ENCODE peak calls at places on chromosomes 1 and 21, in nine cellular contexts. Y is astrocyte of the cerebellum, Z is HCT116, D is lower leg skin, P is GM23338, O is lower lobe of right lung, S is endodermal cell, J is A549, X is GM12865. G is an unnamed sample.

GRCh38 chr21:33135925-33136324 is 66.0 kb downstream of the OLIG1 start:
- DNase-seq in Y (no peak), Z (no peak), D (no peak), P (no peak), O (no peak), S (no peak), J (no peak), X (no peak), G (peak; percentile 27)

GRCh38 chr1:43238104-43238503 is 31.7 kb upstream of the TMEM125 start:
- DNase-seq in Y (peak; percentile 15), Z (peak; percentile 54), D (peak; percentile 46), P (peak; percentile 89), O (peak; percentile 66), S (peak; percentile 92), J (peak; percentile 40), X (peak; percentile 72), G (peak; percentile 42)

GRCh38 chr1:94552071-94552586 is 10.6 kb upstream of the F3 start:
- DNase-seq in Y (no peak), Z (no peak), D (no peak), P (peak; percentile 16), O (peak; percentile 75), S (peak; percentile 69), J (no peak), X (no peak), G (no peak)

GRCh38 chr1:93177991-93178390 is 2.2 kb downstream of the TMED5 start:
- DNase-seq in Y (no peak), Z (no peak), D (no peak), P (no peak), O (no peak), S (no peak), J (no peak), X (no peak), G (no peak)

GRCh38 chr1:21174638-21175323 is 1.9 kb downstream of the EIF4G3 start:
- DNase-seq in Y (peak; percentile 67), Z (no peak), D (no peak), P (no peak), O (no peak), S (no peak), J (no peak), X (no peak), G (no peak)

GRCh38 chr1:36222481-36223372 is 1.5 kb upstream of the THRAP3 start:
- DNase-seq in Y (no peak), Z (no peak), D (no peak), P (peak; percentile 32), O (no peak), S (no peak), J (no peak), X (no peak), G (no peak)

GRCh38 chr1:226287587-226287986 is 21.4 kb downstream of the LIN9 start:
- DNase-seq in Y (no peak), Z (no peak), D (no peak), P (no peak), O (no peak), S (no peak), J (no peak), X (no peak), G (no peak)

GRCh38 chr21:41852151-41852928 is 26.8 kb downstream of the PRDM15 start:
- DNase-seq in Y (no peak), Z (no peak), D (no peak), P (no peak), O (no peak), S (no peak), J (no peak), X (no peak), G (no peak)

GRCh38 chr1:230215529-230215928 is 148.5 kb downstream of the GALNT2 start:
- DNase-seq in Y (no peak), Z (no peak), D (no peak), P (no peak), O (no peak), S (no peak), J (no peak), X (no peak), G (peak; percentile 70)

GRCh38 chr21:15616864-15617574 is 112.8 kb upstream of the USP25 start:
- DNase-seq in Y (no peak), Z (no peak), D (no peak), P (no peak), O (no peak), S (no peak), J (no peak), X (no peak), G (no peak)

GRCh38 chr21:45640888-45641479 is 2.5 kb upstream of the PCBP3 start:
- DNase-seq in Y (no peak), Z (no peak), D (no peak), P (peak; percentile 77), O (no peak), S (peak; percentile 90), J (no peak), X (peak; percentile 87), G (peak; percentile 21)
- TF ChIP-seq CTCF in Y (peak; percentile 6), Z (no peak), D (no peak), P (peak; percentile 28), O (no peak), S (peak; percentile 58), J (no peak), X (peak; percentile 12), G (no peak)

GRCh38 chr1:240649733-240650700 is 38.1 kb upstream of the GREM2 start:
- DNase-seq in Y (no peak), Z (no peak), D (no peak), P (no peak), O (no peak), S (no peak), J (no peak), X (no peak), G (no peak)
- H3K4me3 ChIP-seq in Y (no peak overlapping the region), Z (no peak overlapping the region), D (no peak overlapping the region), P (no peak overlapping the region), O (no peak overlapping the region), S (no peak overlapping the region), J (no peak overlapping the region), X (no peak overlapping the region), G (no peak overlapping the region)

DNA sequence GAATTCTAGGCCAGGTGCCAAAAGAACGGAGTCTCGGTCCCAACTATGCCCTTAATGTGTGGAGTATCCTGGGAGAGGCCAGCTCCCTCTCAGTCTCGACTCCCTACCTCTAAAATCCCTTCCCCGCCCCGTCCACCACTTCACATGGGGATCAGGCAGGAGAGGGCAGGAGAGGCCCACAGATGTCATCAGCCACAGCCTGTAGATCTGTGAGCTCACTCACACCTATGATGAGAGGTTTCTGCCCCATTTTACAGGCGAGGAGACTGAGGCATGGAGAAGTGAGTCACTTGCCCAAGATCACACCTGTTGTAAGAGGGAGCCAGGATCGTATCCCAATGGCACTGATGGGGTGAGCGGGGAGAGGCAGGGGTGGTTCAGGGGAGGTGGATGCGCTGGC is 20.4 kb upstream of the EPHA8 start:
- DNase-seq in Y (no peak), Z (no peak), D (no peak), P (no peak), O (no peak), S (no peak), J (no peak), X (no peak), G (no peak)
- TF ChIP-seq CTCF in Y (no peak), Z (no peak), D (no peak), P (peak; percentile 9), O (no peak), S (no peak), J (no peak), X (no peak), G (no peak)

GRCh38 chr21:37225440-37225839 is 41.7 kb downstream of the VPS26C start:
- DNase-seq in Y (no peak), Z (no peak), D (no peak), P (no peak), O (no peak), S (no peak), J (no peak), X (no peak), G (no peak)
- H3K4me3 ChIP-seq in Y (no peak overlapping the region), Z (no peak overlapping the region), D (no peak overlapping the region), P (no peak overlapping the region), O (no peak overlapping the region), S (no peak overlapping the region), J (no peak overlapping the region), X (no peak overlapping the region), G (no peak overlapping the region)

DNA sequence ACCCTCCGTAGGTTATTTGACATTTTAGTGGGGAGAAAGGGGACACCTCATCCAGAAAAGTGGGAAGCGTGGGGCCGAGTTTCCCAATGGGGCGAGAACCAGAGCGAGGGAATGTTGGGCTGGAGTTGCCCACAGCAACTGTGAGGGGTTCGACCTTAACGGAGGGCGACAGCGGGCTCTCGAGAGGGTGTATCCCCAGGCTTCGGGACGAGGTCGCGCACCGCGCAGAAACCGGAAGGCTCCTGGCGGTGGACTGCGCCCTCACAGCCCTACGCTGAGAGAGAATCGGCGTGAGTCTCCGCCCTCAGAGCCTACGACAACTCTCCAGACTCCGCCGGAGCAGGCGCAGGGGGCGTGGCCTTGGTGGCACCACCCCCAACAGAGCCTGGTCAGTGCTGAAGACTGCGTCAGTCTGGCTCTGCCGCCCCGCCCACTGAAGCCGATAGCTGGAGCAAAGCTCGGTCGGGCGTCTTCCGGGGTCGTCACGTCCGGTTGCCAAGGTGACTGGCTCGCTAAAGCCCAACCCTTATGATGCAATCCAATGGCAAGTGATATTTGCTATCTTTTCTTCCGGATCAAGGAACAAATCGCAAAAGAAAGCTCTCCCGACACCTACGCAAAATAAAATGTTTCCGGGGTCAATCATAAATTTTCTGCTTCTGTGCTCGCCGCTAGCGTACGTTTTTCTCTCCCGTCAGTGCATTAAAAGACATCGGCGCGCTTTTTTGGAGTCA is at the start of gene LRIF1:
- DNase-seq in Y (peak; percentile 98), Z (peak; percentile 95), D (peak; percentile 99), P (peak; percentile 100), O (peak; percentile 100), S (peak; percentile 99), J (peak; percentile 77), X (peak; percentile 100), G (peak; percentile 99)
- TF ChIP-seq CTCF in Y (peak; percentile 57), Z (peak; percentile 22), D (no peak), P (peak; percentile 34), O (peak; percentile 56), S (peak; percentile 66), J (no peak), X (peak; percentile 51), G (no peak)

DNA sequence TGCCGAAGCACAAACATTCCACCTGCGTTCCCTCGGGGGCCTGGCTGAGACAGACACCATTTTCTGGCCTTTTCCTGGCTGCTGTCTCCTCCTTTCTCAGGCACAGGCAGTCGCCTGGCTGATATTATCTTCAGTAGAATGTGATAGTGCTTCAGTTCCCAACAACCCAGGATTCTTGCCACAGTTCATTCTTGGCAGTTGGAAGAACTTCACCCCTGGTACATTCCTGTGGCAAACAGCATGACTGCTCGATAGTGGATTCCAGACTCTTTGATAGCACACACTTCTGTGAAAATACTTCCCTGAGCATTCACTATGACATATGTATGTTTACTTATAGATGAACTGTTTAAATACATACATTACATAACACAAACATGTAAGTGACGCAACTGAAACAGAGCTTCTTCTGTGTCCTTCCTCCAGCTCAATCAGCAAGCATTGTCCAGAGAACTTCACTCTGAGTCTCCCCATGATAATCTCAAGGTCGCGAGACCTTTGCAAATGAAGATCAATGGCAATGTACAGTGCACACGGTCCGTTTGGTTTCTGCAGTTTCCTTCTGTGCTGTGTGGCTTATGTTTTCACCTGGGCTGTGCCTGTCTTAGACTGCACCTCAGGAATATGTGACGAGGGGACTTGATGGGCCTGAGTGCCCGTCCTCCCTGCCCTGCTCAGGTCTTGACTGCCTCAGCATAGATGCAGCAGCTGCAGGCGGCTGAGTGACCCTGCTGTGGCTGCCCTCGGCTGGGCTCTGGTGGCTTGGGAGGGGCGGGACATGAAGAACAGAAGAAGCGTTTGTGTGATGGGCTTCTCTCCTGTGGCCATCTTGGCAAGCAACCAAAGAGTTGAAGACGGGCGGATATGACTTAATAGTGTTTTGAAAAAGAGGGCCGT is 7.5 kb downstream of the MYBPHL start:
- DNase-seq in Y (peak; percentile 93), Z (no peak), D (no peak), P (no peak), O (no peak), S (no peak), J (no peak), X (no peak), G (peak; percentile 27)
- H3K4me3 ChIP-seq in Y (no peak overlapping the region), Z (no peak overlapping the region), D (no peak overlapping the region), P (no peak overlapping the region), O (no peak overlapping the region), S (no peak overlapping the region), J (no peak overlapping the region), X (no peak overlapping the region), G (no peak overlapping the region)

G was measured in LNCaP clone FGC.